ENCODE peak calls at places on chromosomes 2 and 18, in five cellular contexts. R, T, H, J and W are unnamed samples.

GRCh38 chr2:30509716-30510115 is 62.7 kb downstream of the LCLAT1 start:
- DNase-seq in H (no peak), R (no peak), J (no peak), T (no peak), W (no peak)

GRCh38 chr2:163341426-163341825 is 394.4 kb downstream of the FIGN start:
- DNase-seq in T (no peak), R (no peak), H (no peak), J (no peak), W (no peak)

GRCh38 chr2:217820066-217820819 is 182.6 kb downstream of the TNS1 start:
- DNase-seq in R (no peak), H (no peak), T (no peak), J (no peak), W (no peak)

GRCh38 chr2:61268249-61268648 is 106.3 kb downstream of the C2orf74 start:
- DNase-seq in H (no peak), J (no peak), R (no peak), T (no peak), W (no peak)

GRCh38 chr2:160375037-160375436 is 118.6 kb downstream of the RBMS1 start:
- DNase-seq in H (no peak), J (no peak), R (peak), T (no peak), W (no peak)

GRCh38 chr2:75646090-75646582 is 447 bp upstream of the MRPL19 start:
- DNase-seq in H (no peak), J (no peak), R (no peak), T (no peak), W (no peak)

GRCh38 chr2:43041661-43042360 is 184.6 kb downstream of the ZFP36L2 start:
- DNase-seq in T (no peak), J (no peak), R (peak), H (no peak), W (no peak)

GRCh38 chr2:144131042-144131441 is 388.9 kb downstream of the ZEB2 start:
- DNase-seq in J (no peak), H (no peak), R (peak), T (no peak), W (no peak)

GRCh38 chr2:69310267-69310666 is 76.8 kb downstream of the GFPT1 start:
- DNase-seq in T (peak), J (no peak), R (no peak), H (no peak), W (no peak)

GRCh38 chr2:118529931-118530330 is 317.5 kb downstream of the EN1 start:
- DNase-seq in H (no peak), R (no peak), T (no peak), J (no peak), W (no peak)

GRCh38 chr18:23735021-23735464 is 45.8 kb downstream of the LAMA3 start:
- DNase-seq in H (peak), R (peak), J (no peak), T (no peak), W (no peak)

GRCh38 chr18:9878783-9879242 is 7.0 kb upstream of the TXNDC2 start:
- DNase-seq in T (no peak), J (no peak), R (no peak), H (no peak), W (no peak)

GRCh38 chr2:152335016-152335850 is at the start of gene FMNL2:
- DNase-seq in H (peak), T (peak), R (peak), J (peak), W (peak)

GRCh38 chr2:176650811-176651559 is 381.7 kb downstream of the MTX2 start:
- DNase-seq in H (no peak), J (no peak), T (no peak), R (no peak), W (no peak)

GRCh38 chr2:223262946-223263345 is 211.0 kb downstream of the KCNE4 start:
- DNase-seq in R (no peak), H (no peak), T (no peak), J (no peak), W (no peak)

GRCh38 chr18:58299936-58300335 is 255.9 kb downstream of the NEDD4L start:
- DNase-seq in J (no peak), R (no peak), H (no peak), T (no peak), W (no peak)

GRCh38 chr2:132950986-132951385 is 281.0 kb upstream of the LYPD1 start:
- DNase-seq in R (no peak), H (no peak), T (no peak), J (no peak), W (no peak)

GRCh38 chr18:24790347-24790746 is 329.9 kb downstream of the HRH4 start:
- DNase-seq in H (no peak), R (no peak), J (no peak), T (no peak), W (no peak)

GRCh38 chr2:122856696-122857095 is 1101.2 kb downstream of the TSN start:
- DNase-seq in H (no peak), J (no peak), T (no peak), R (no peak), W (no peak)

GRCh38 chr18:48545690-48546365 is 7.0 kb downstream of the CTIF start:
- DNase-seq in J (peak), H (peak), T (no peak), R (peak), W (peak)

GRCh38 chr2:41116106-41116797 is 664.4 kb upstream of the SLC8A1 start:
- DNase-seq in H (no peak), R (no peak), T (no peak), J (no peak), W (no peak)

GRCh38 chr2:27869763-27870162 is 20.4 kb downstream of the RBKS start:
- DNase-seq in T (peak), H (no peak), R (no peak), J (no peak), W (no peak)

GRCh38 chr2:57884281-57884680 is 162.3 kb upstream of the VRK2 start:
- DNase-seq in J (no peak), R (no peak), H (no peak), T (no peak), W (no peak)

GRCh38 chr2:26884486-26884885 is 36.6 kb downstream of the DPYSL5 start:
- DNase-seq in J (no peak), R (no peak), T (no peak), H (no peak), W (no peak)

GRCh38 chr2:45765007-45765767 is 113.7 kb downstream of the PRKCE start:
- DNase-seq in R (no peak), T (no peak), J (no peak), H (no peak), W (no peak)

GRCh38 chr18:29188760-29189159 is 1011.8 kb upstream of the CDH2 start:
- DNase-seq in T (no peak), R (no peak), H (no peak), J (no peak), W (no peak)

GRCh38 chr2:219461061-219461514 is 26.4 kb downstream of the SPEG start:
- DNase-seq in H (no peak), J (no peak), T (no peak), R (peak), W (no peak)

GRCh38 chr2:131030478-131030971 is 62.7 kb downstream of the FAM168B start:
- DNase-seq in J (no peak), T (no peak), R (no peak), H (no peak), W (peak)

DNA sequence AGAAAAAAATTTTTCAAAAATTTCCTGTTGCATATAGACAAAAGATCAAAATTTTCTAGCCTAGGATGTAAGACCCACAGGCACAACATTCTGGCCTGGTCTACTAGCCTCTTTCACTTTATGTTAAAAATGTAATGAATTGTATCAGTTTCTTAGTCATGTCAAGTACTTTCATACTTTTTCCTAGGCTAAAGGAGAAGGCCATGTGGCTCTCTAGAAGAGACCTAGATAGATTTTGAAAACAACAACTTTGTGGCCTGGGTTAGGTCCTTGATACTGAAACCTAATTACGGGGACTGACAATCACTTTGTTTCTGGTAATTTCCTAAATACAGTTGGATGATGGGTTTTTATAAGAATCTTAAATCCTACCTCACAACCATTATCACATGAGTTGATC is 74.8 kb upstream of the FSIP2 start:
- DNase-seq in J (no peak), T (no peak), H (no peak), R (no peak), W (no peak)
- H3K4me3 ChIP-seq in J (no peak), T (no peak), H (no peak), R (no peak), W (no peak)

GRCh38 chr2:65383571-65384488 is 48.6 kb downstream of the SPRED2 start:
- DNase-seq in R (peak), T (no peak), H (no peak), J (no peak), W (no peak)

GRCh38 chr2:65382776-65383357 is 49.5 kb downstream of the SPRED2 start:
- DNase-seq in R (peak), H (peak), T (peak), J (peak), W (peak)

GRCh38 chr2:65380243-65380642 is 52.2 kb downstream of the SPRED2 start:
- DNase-seq in J (no peak), H (no peak), R (no peak), T (no peak), W (no peak)

GRCh38 chr2:65381607-65382032 is 50.8 kb downstream of the SPRED2 start:
- DNase-seq in T (no peak), J (no peak), R (no peak), H (no peak), W (no peak)

GRCh38 chr2:65382323-65382722 is 50.1 kb downstream of the SPRED2 start:
- DNase-seq in H (no peak), T (no peak), J (no peak), R (no peak), W (no peak)
- TF ChIP-seq CTCF in H (no peak), T (no peak), J (no peak), R (no peak), W (no peak)

DNA sequence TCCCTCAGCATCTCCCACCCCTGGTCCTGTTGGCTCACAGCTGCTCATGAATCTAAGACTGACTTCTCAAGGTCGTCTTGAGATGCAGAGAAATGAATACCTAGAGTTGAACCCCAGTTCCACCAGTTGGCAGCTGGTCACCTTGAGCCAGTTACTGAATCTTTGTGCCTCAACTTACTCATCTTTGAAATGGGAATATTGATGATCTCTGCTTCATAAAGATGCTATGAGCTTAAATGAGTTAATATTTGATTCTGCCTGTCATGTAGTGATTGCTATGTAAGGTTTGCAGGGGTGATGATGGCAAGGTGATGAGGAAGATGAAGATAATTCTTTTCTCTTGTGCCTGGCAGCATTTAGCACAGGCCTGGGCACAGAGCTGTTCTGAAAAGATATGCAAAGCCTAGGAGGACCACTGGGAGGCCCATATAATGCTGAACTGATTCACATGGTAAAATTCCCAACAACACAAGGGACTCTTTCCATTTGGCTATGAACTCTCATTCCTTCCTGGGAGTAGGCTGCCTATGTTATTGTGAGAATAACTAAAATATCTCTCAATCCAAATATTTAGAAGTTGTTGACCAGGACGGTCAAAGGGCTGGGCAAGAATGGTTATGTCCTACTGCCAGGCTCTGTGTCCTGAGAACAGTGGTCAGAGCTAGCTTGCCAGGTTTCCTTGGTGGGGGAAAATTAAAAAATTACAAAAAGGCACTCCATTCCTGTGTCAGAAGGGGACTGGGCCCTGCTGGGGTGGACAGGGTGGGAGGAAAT is 70.9 kb downstream of the APOB start:
- DNase-seq in T (no peak), H (no peak), J (no peak), R (no peak), W (no peak)
- H3K27ac ChIP-seq in T (no peak), H (peak), J (peak), R (no peak), W (no peak)

GRCh38 chr2:189177441-189177840 is 2.1 kb downstream of the COL5A2 start:
- DNase-seq in R (no peak), T (no peak), H (no peak), J (no peak), W (no peak)
- H3K4me3 ChIP-seq in R (peak), T (no peak), H (peak), J (peak), W (no peak)

GRCh38 chr18:4130734-4131719 is 324.1 kb downstream of the DLGAP1 start:
- DNase-seq in J (no peak), H (no peak), R (no peak), T (no peak), W (no peak)
- TF ChIP-seq CTCF in J (no peak), H (no peak), R (no peak), T (no peak), W (peak)

GRCh38 chr18:26362021-26362420 is 135.8 kb downstream of the TAF4B start:
- DNase-seq in J (no peak), T (no peak), R (no peak), H (no peak), W (no peak)

GRCh38 chr18:26356045-26356785 is 130.0 kb downstream of the TAF4B start:
- DNase-seq in H (no peak), J (no peak), R (no peak), T (no peak), W (no peak)

DNA sequence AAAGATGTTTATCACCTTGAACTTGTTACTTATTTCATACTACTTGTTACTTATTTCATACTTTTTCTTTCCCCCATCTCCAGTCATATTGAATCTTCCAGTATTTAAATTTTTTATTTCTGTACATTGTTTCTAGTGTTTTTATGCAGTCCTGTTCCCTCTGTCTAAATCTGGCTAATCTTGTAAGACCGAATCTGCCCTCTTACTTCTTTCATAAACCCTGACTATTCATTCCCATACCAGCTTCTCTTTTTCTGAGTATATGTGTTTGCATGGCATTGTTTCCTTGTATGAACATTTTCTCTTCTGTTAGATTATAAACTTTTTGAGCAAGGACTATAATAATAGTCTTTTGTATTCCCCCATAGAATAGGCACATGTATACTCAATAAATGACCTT is 131.7 kb downstream of the TAF4B start:
- DNase-seq in T (no peak), J (no peak), R (no peak), H (no peak), W (no peak)
- H3K27ac ChIP-seq in T (no peak), J (no peak), R (no peak), H (no peak), W (no peak)

GRCh38 chr2:12044857-12045256 is 298.4 kb downstream of the LPIN1 start:
- DNase-seq in T (no peak), J (no peak), R (no peak), H (no peak), W (no peak)
- H3K4me3 ChIP-seq in T (no peak), J (no peak), R (no peak), H (no peak), W (no peak)

GRCh38 chr2:229137623-229138022 is 133.5 kb downstream of the PID1 start:
- DNase-seq in T (no peak), J (no peak), R (no peak), H (no peak), W (no peak)

GRCh38 chr2:229129738-229130371 is 141.2 kb downstream of the PID1 start:
- DNase-seq in T (no peak), H (peak), J (no peak), R (peak), W (no peak)

GRCh38 chr2:229132236-229132635 is 138.9 kb downstream of the PID1 start:
- DNase-seq in T (no peak), H (no peak), J (no peak), R (no peak), W (no peak)

GRCh38 chr2:229130522-229130921 is 140.6 kb downstream of the PID1 start:
- DNase-seq in J (no peak), T (no peak), R (no peak), H (no peak), W (no peak)

DNA sequence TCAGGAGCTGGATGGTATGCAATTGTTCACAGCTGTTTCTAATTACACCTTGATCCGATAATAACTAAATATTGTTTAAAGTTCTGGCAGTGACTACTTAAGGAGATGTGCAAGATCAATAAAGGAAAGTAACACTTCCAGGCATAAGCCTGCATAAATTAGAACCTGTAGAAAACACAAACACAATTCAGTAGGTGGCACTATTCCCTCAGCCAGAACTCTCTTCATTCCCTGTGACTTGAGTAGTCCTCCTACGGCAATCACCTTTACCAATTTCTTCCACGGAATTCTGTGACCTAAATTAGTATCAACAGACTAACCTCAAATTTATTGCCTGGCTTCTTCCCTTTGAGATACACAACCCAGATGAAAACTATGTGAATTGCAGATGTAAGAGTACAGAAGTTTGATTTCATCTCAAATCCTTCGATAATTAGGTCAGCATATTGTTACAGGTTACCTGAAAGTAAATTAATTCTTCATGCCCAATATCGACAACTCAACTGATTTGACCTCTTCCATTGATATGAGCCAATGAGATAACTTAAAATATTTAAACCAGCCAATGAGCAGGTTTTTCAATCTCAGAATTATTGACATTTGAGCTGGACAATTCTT is 137.8 kb downstream of the PID1 start:
- DNase-seq in J (no peak), H (peak), T (peak), R (peak), W (no peak)
- TF ChIP-seq CTCF in J (no peak), H (peak), T (peak), R (peak), W (peak)

GRCh38 chr18:36066731-36067117 is 635 bp downstream of the RPRD1A start:
- DNase-seq in T (no peak), H (no peak), J (no peak), R (no peak), W (no peak)

GRCh38 chr18:36067118-36067957 is at the start of gene RPRD1A:
- DNase-seq in J (peak), T (peak), H (peak), R (peak), W (peak)

GRCh38 chr18:36064027-36064808 is 3.1 kb downstream of the RPRD1A start:
- DNase-seq in J (no peak), T (no peak), R (no peak), H (no peak), W (no peak)

DNA sequence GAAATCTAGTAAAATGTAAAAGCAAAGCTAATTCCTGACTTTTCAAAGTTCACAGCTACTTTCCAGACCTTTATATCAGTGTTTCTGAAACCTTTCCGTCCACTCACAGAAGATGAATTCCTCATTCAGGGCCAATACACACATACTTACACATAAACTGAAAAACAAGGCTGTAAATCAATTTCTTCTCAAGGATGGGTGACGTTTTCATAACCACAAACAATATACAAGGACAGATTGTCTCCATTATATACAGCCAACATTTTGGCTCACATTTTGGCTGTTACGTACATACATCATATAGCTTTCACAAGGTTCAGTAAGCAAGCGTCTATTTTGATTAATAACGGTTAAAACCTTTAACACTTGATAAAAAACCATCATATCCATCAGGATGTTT is 1.4 kb downstream of the RPRD1A start:
- DNase-seq in R (peak), T (no peak), H (no peak), J (no peak), W (no peak)
- H3K27ac ChIP-seq in R (peak), T (no peak), H (no peak), J (no peak), W (no peak)